ENCODE peak calls at places on chromosome 10, in eight cellular contexts. A, O, K, Y, U, E, Q and G are unnamed samples. For H3K4me1, the result is how much of the 10 kb centered on the place peaks cover.

GRCh38 chr10:16891375-16892313 is 74.4 kb upstream of the RSU1 start:
- DNase-seq in A (peak), O (no peak), K (peak), Y (peak), U (no peak), E (peak), Q (peak), G (peak)

GRCh38 chr10:30500963-30501504 is 67.0 kb downstream of the MAP3K8 start:
- DNase-seq in A (no peak), O (no peak), K (no peak), Y (no peak), U (no peak), E (no peak), Q (no peak), G (no peak)

GRCh38 chr10:99531696-99532050 is 1.1 kb upstream of the NKX2-3 start:
- DNase-seq in A (no peak), O (no peak), K (no peak), Y (no peak), U (no peak), E (no peak), Q (no peak), G (no peak)

GRCh38 chr10:80196270-80196949 is 8.9 kb downstream of the ANXA11 start:
- DNase-seq in A (peak), O (no peak), K (no peak), Y (peak), U (peak), E (peak), Q (no peak), G (peak)

GRCh38 chr10:90621577-90621976 is 236.3 kb downstream of the HTR7 start:
- DNase-seq in A (no peak), O (no peak), K (no peak), Y (peak), U (no peak), E (no peak), Q (peak), G (no peak)

GRCh38 chr10:96789571-96790108 is 42.5 kb upstream of the LCOR start:
- DNase-seq in A (no peak), O (no peak), K (no peak), Y (no peak), U (no peak), E (no peak), Q (no peak), G (no peak)

GRCh38 chr10:16182688-16183087 is 254.1 kb upstream of the PTER start:
- DNase-seq in A (no peak), O (no peak), K (no peak), Y (peak), U (no peak), E (no peak), Q (no peak), G (no peak)

GRCh38 chr10:120283093-120283492 is 173.9 kb upstream of the PLPP4 start:
- DNase-seq in A (no peak), O (no peak), K (no peak), Y (no peak), U (no peak), E (no peak), Q (no peak), G (no peak)

GRCh38 chr10:68992721-68993440 is 4.3 kb downstream of the KIFBP start:
- DNase-seq in A (no peak), O (no peak), K (peak), Y (peak), U (no peak), E (no peak), Q (no peak), G (no peak)

GRCh38 chr10:43809211-43809930 is 160.7 kb upstream of the ZNF32 start:
- DNase-seq in A (no peak), O (peak), K (no peak), Y (peak), U (no peak), E (no peak), Q (no peak), G (no peak)

GRCh38 chr10:26198119-26198518 is 18.5 kb upstream of the GAD2 start:
- DNase-seq in A (no peak), O (no peak), K (no peak), Y (no peak), U (no peak), E (no peak), Q (no peak), G (no peak)

GRCh38 chr10:28996345-28996744 is 292.5 kb upstream of the LYZL1 start:
- DNase-seq in A (no peak), O (no peak), K (no peak), Y (no peak), U (no peak), E (no peak), Q (no peak), G (no peak)

GRCh38 chr10:110576220-110576619 is 8.7 kb downstream of the SMC3 start:
- DNase-seq in A (no peak), O (no peak), K (no peak), Y (peak), U (no peak), E (no peak), Q (no peak), G (no peak)

GRCh38 chr10:118595598-118596425 is at the start of gene PRLHR:
- DNase-seq in A (no peak), O (no peak), K (no peak), Y (peak), U (no peak), E (no peak), Q (peak), G (no peak)

GRCh38 chr10:120656121-120656520 is 195.0 kb upstream of the WDR11 start:
- DNase-seq in A (no peak), O (no peak), K (no peak), Y (no peak), U (no peak), E (no peak), Q (no peak), G (no peak)

GRCh38 chr10:58951750-58952149 is 224.7 kb upstream of the PHYHIPL start:
- DNase-seq in A (no peak), O (no peak), K (no peak), Y (peak), U (no peak), E (no peak), Q (no peak), G (no peak)

GRCh38 chr10:69503896-69504265 is 52.6 kb downstream of the TSPAN15 start:
- DNase-seq in A (no peak), O (no peak), K (peak), Y (no peak), U (no peak), E (no peak), Q (no peak), G (peak)

GRCh38 chr10:84331091-84331490 is 2.7 kb downstream of the CCSER2 start:
- DNase-seq in A (no peak), O (no peak), K (no peak), Y (no peak), U (no peak), E (no peak), Q (no peak), G (no peak)

GRCh38 chr10:120575411-120575810 is 118.4 kb downstream of the PLPP4 start:
- DNase-seq in A (no peak), O (no peak), K (no peak), Y (no peak), U (no peak), E (no peak), Q (no peak), G (no peak)

GRCh38 chr10:124287791-124288190 is 130.9 kb downstream of the OAT start:
- DNase-seq in A (no peak), O (peak), K (peak), Y (no peak), U (no peak), E (peak), Q (no peak), G (peak)

GRCh38 chr10:81978238-81978637 is 103.2 kb downstream of the NRG3 start:
- DNase-seq in A (no peak), O (no peak), K (no peak), Y (peak), U (no peak), E (no peak), Q (peak), G (no peak)

GRCh38 chr10:126646101-126646500 is 24.4 kb downstream of the C10orf90 start:
- DNase-seq in A (no peak), O (no peak), K (no peak), Y (peak), U (no peak), E (no peak), Q (no peak), G (no peak)

GRCh38 chr10:70193391-70193844 is 23.1 kb upstream of the SAR1A start:
- DNase-seq in A (no peak), O (no peak), K (no peak), Y (peak), U (no peak), E (no peak), Q (no peak), G (no peak)

GRCh38 chr10:18164093-18164492 is 23.9 kb downstream of the CACNB2 start:
- DNase-seq in A (no peak), O (no peak), K (no peak), Y (peak), U (no peak), E (no peak), Q (no peak), G (no peak)

GRCh38 chr10:51214897-51215227 is 140.6 kb downstream of the PRKG1 start:
- DNase-seq in A (no peak), O (no peak), K (no peak), Y (no peak), U (no peak), E (no peak), Q (no peak), G (no peak)

GRCh38 chr10:117763528-117763927 is 221.0 kb downstream of the EMX2 start:
- DNase-seq in A (no peak), O (no peak), K (no peak), Y (no peak), U (no peak), E (no peak), Q (no peak), G (no peak)

GRCh38 chr10:6766061-6766460 is 186.0 kb upstream of the PRKCQ start:
- DNase-seq in A (no peak), O (no peak), K (no peak), Y (peak), U (no peak), E (no peak), Q (no peak), G (no peak)

GRCh38 chr10:110516815-110517492 is 19.2 kb downstream of the DUSP5 start:
- DNase-seq in A (no peak), O (no peak), K (peak), Y (no peak), U (no peak), E (peak), Q (no peak), G (no peak)

GRCh38 chr10:31036209-31036608 is 4.5 kb upstream of the ZNF438 start:
- DNase-seq in A (no peak), O (no peak), K (no peak), Y (no peak), U (no peak), E (no peak), Q (peak), G (no peak)

GRCh38 chr10:80523776-80524175 is 13.9 kb upstream of the SH2D4B start:
- DNase-seq in A (no peak), O (no peak), K (no peak), Y (no peak), U (no peak), E (no peak), Q (no peak), G (no peak)

GRCh38 chr10:60351191-60351853 is 38.4 kb downstream of the ANK3 start:
- DNase-seq in A (no peak), O (no peak), K (no peak), Y (no peak), U (no peak), E (no peak), Q (no peak), G (no peak)
- H3K4me1 ChIP-seq in A (under half), O (under half), K (under half), Y (under half), U (under half), E (under half), Q (under half), G (under half)

GRCh38 chr10:11243425-11244222 is 226.0 kb downstream of the CELF2 start:
- DNase-seq in A (no peak), O (no peak), K (no peak), Y (peak), U (no peak), E (no peak), Q (no peak), G (no peak)
- H3K4me1 ChIP-seq in A (under half), O (under half), K (under half), Y (under half), U (under half), E (under half), Q (under half), G (half or more)

DNA sequence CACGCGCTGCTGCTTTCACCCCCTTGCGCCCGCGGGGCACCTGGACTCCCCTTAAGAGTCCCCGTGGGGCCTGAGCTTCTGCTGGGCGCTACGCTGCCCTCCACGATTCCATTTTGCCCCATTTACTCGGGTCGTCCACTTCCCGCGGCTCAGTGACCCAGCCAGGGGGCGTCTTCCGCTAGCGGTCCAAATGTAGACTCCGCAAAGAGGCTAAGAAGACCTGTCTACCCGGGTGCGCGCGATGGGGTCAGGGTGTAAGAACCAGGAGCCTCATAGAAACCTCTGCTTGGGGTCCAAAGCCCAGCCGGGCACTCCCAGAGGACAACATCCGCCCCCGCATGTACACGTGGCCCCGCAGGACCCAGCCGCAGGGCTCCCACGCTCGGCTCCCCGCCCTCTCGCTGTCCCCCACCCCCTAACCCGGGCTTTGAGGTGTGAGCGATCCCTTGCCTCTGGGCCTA is 5.2 kb upstream of the HMX2 start:
- DNase-seq in A (no peak), O (no peak), K (peak), Y (no peak), U (no peak), E (no peak), Q (peak), G (no peak)
- H3K4me1 ChIP-seq in A (under half), O (under half), K (under half), Y (under half), U (under half), E (under half), Q (half or more), G (half or more)

GRCh38 chr10:76640765-76641164 is 996.8 kb downstream of the KCNMA1 start:
- DNase-seq in A (no peak), O (no peak), K (no peak), Y (no peak), U (no peak), E (no peak), Q (no peak), G (no peak)
- H3K4me1 ChIP-seq in A (under half), O (under half), K (under half), Y (under half), U (under half), E (under half), Q (under half), G (under half)

GRCh38 chr10:14602807-14603538 is 171.7 kb downstream of the FAM107B start:
- DNase-seq in A (no peak), O (no peak), K (no peak), Y (no peak), U (no peak), E (no peak), Q (peak), G (no peak)

GRCh38 chr10:14603539-14604102 is 171.1 kb downstream of the FAM107B start:
- DNase-seq in A (peak), O (no peak), K (no peak), Y (peak), U (no peak), E (no peak), Q (peak), G (peak)

GRCh38 chr10:14600065-14600464 is 174.6 kb downstream of the FAM107B start:
- DNase-seq in A (no peak), O (peak), K (no peak), Y (no peak), U (no peak), E (no peak), Q (no peak), G (no peak)

GRCh38 chr10:14604181-14605142 is 170.2 kb downstream of the FAM107B start:
- DNase-seq in A (peak), O (peak), K (peak), Y (peak), U (peak), E (peak), Q (peak), G (peak)

GRCh38 chr10:14601872-14602725 is 172.6 kb downstream of the FAM107B start:
- DNase-seq in A (peak), O (peak), K (no peak), Y (peak), U (no peak), E (no peak), Q (no peak), G (peak)
- H3K4me1 ChIP-seq in A (under half), O (under half), K (under half), Y (under half), U (under half), E (under half), Q (under half), G (under half)

GRCh38 chr10:131087464-131088215 is 223.9 kb downstream of the TCERG1L start:
- DNase-seq in A (peak), O (no peak), K (peak), Y (no peak), U (no peak), E (no peak), Q (no peak), G (peak)

GRCh38 chr10:131084791-131085585 is 226.5 kb downstream of the TCERG1L start:
- DNase-seq in A (no peak), O (no peak), K (peak), Y (no peak), U (no peak), E (no peak), Q (no peak), G (no peak)

GRCh38 chr10:131085586-131085860 is 226.0 kb downstream of the TCERG1L start:
- DNase-seq in A (no peak), O (no peak), K (peak), Y (no peak), U (no peak), E (no peak), Q (no peak), G (peak)

GRCh38 chr10:131086511-131086910 is 225.0 kb downstream of the TCERG1L start:
- DNase-seq in A (no peak), O (no peak), K (peak), Y (no peak), U (no peak), E (no peak), Q (no peak), G (no peak)

DNA sequence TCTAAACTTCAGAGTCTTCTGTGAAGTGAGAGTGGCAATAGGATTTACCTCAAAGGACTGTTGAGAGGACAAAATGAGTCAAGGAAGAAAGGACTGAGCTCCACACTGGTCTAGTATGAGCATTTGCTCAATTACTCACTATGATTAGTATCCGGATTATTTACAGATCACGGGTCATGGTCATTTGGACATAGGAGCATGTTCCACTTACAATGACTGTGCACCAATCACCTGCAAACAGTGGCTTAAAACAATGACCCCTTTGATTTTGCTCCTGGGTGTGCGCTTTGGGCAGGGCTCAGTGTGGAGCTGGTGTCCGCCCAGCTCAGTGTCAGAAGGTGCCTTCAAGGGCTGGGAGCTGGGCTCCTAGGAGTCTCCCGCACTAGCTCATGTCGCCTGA is 225.4 kb downstream of the TCERG1L start:
- DNase-seq in A (no peak), O (no peak), K (no peak), Y (no peak), U (no peak), E (no peak), Q (no peak), G (peak)
- H3K4me1 ChIP-seq in A (under half), O (under half), K (under half), Y (under half), U (under half), E (under half), Q (under half), G (under half)

DNA sequence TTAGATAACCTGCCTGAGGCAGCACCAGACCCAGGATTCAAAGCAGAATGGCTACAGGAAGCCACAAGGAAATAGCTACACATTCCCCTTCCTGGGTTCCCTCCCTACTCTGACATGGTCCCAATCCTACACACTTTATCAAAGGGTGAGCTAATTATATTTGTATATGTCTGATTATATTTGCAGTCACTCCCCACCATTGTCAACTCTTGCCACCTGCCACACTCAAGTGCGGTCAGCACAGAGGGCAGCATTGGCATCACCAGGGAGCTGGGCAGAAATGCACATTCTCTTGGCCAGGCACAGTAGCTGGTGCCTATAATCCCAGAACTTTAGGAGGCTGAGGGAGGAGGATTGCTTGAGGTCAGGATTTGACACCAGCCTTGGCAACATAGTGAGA is 114.1 kb upstream of the PDLIM1 start:
- DNase-seq in A (no peak), O (no peak), K (no peak), Y (no peak), U (no peak), E (no peak), Q (no peak), G (no peak)
- H3K4me1 ChIP-seq in A (under half), O (under half), K (under half), Y (under half), U (half or more), E (under half), Q (under half), G (under half)

GRCh38 chr10:72253002-72253401 is 20.7 kb upstream of the DDIT4 start:
- DNase-seq in A (no peak), O (no peak), K (no peak), Y (no peak), U (no peak), E (no peak), Q (no peak), G (no peak)
- H3K4me1 ChIP-seq in A (under half), O (under half), K (under half), Y (under half), U (half or more), E (half or more), Q (under half), G (half or more)

GRCh38 chr10:95392250-95392584 is 101.4 kb upstream of the PDLIM1 start:
- DNase-seq in A (no peak), O (no peak), K (no peak), Y (no peak), U (no peak), E (no peak), Q (no peak), G (no peak)
- H3K4me1 ChIP-seq in A (under half), O (under half), K (under half), Y (under half), U (half or more), E (under half), Q (under half), G (under half)

DNA sequence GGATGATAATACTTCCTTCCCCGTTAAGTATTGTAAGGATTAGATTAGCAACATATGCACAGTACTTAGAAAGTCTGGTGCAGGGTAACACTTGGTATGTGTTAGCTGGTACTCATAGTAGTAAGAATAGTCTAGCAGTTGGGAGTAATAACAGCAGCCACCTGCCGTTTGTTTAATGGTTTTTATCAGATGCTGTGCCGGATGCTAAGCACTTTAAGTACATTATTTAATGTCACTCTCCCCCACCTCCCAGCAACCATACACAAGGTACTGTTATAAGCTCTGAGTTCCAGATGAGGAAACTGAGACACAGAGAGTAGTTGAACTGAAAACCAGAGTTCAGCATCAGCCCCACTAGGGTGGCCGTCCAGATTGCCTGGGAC is 60.1 kb downstream of the ZMIZ1 start:
- DNase-seq in A (no peak), O (no peak), K (no peak), Y (no peak), U (no peak), E (no peak), Q (no peak), G (no peak)
- H3K4me1 ChIP-seq in A (under half), O (half or more), K (under half), Y (under half), U (under half), E (under half), Q (half or more), G (half or more)